ENCODE peak calls at places on chromosomes 3 and 15, in seven cellular contexts. One of them, this sample, is unnamed.

GRCh38 chr15:56759450-56759845 is 26.1 kb upstream of the ZNF280D start:
- DNase-seq in choroid plexus epithelial cell: peak
- DNase-seq in endodermal cell: no peak
- DNase-seq in left lung: no peak
- DNase-seq in NB4: no peak
- DNase-seq in fibroblast of pulmonary artery: peak
- DNase-seq in activated CD8-positive, alpha-beta T cell treated with anti-CD3 and anti-CD28 coated beads for 36 hours: no peak
- DNase-seq in this sample: no peak

GRCh38 chr3:161423911-161424522 is 52.7 kb upstream of the SPTSSB start:
- DNase-seq in left lung: no peak
- DNase-seq in NB4: peak
- DNase-seq in endodermal cell: no peak
- DNase-seq in fibroblast of pulmonary artery: peak
- DNase-seq in activated CD8-positive, alpha-beta T cell treated with anti-CD3 and anti-CD28 coated beads for 36 hours: no peak
- DNase-seq in choroid plexus epithelial cell: peak
- DNase-seq in this sample: no peak

GRCh38 chr3:181327349-181327748 is 337.8 kb upstream of the DNAJC19 start:
- DNase-seq in endodermal cell: peak
- DNase-seq in NB4: no peak
- DNase-seq in activated CD8-positive, alpha-beta T cell treated with anti-CD3 and anti-CD28 coated beads for 36 hours: no peak
- DNase-seq in left lung: no peak
- DNase-seq in fibroblast of pulmonary artery: no peak
- DNase-seq in choroid plexus epithelial cell: no peak
- DNase-seq in this sample: no peak

GRCh38 chr3:159234306-159234705 is 432.5 kb downstream of the MFSD1 start:
- DNase-seq in fibroblast of pulmonary artery: peak
- DNase-seq in NB4: no peak
- DNase-seq in endodermal cell: no peak
- DNase-seq in left lung: no peak
- DNase-seq in choroid plexus epithelial cell: peak
- DNase-seq in activated CD8-positive, alpha-beta T cell treated with anti-CD3 and anti-CD28 coated beads for 36 hours: no peak
- DNase-seq in this sample: no peak

GRCh38 chr3:49674491-49674983 is 386 bp downstream of the APEH start:
- DNase-seq in NB4: no peak
- DNase-seq in activated CD8-positive, alpha-beta T cell treated with anti-CD3 and anti-CD28 coated beads for 36 hours: peak
- DNase-seq in fibroblast of pulmonary artery: no peak
- DNase-seq in left lung: no peak
- DNase-seq in choroid plexus epithelial cell: no peak
- DNase-seq in endodermal cell: no peak
- DNase-seq in this sample: no peak

GRCh38 chr3:142501004-142501926 is 53.4 kb upstream of the XRN1 start:
- DNase-seq in endodermal cell: no peak
- DNase-seq in left lung: no peak
- DNase-seq in choroid plexus epithelial cell: peak
- DNase-seq in activated CD8-positive, alpha-beta T cell treated with anti-CD3 and anti-CD28 coated beads for 36 hours: no peak
- DNase-seq in fibroblast of pulmonary artery: peak
- DNase-seq in NB4: no peak
- DNase-seq in this sample: no peak

GRCh38 chr3:49840371-49840770 is 16.0 kb downstream of the TRAIP start:
- DNase-seq in endodermal cell: no peak
- DNase-seq in left lung: no peak
- DNase-seq in activated CD8-positive, alpha-beta T cell treated with anti-CD3 and anti-CD28 coated beads for 36 hours: no peak
- DNase-seq in fibroblast of pulmonary artery: peak
- DNase-seq in choroid plexus epithelial cell: peak
- DNase-seq in NB4: no peak
- DNase-seq in this sample: no peak

GRCh38 chr15:69060041-69060481 is 45.6 kb downstream of the NOX5 start:
- DNase-seq in left lung: no peak
- DNase-seq in fibroblast of pulmonary artery: no peak
- DNase-seq in NB4: no peak
- DNase-seq in activated CD8-positive, alpha-beta T cell treated with anti-CD3 and anti-CD28 coated beads for 36 hours: no peak
- DNase-seq in choroid plexus epithelial cell: no peak
- DNase-seq in endodermal cell: peak
- DNase-seq in this sample: no peak

GRCh38 chr15:52440414-52440813 is 88.3 kb downstream of the MYO5A start:
- DNase-seq in activated CD8-positive, alpha-beta T cell treated with anti-CD3 and anti-CD28 coated beads for 36 hours: peak
- DNase-seq in endodermal cell: no peak
- DNase-seq in NB4: peak
- DNase-seq in choroid plexus epithelial cell: no peak
- DNase-seq in left lung: no peak
- DNase-seq in fibroblast of pulmonary artery: no peak
- DNase-seq in this sample: no peak

GRCh38 chr15:31499236-31499952 is 172.8 kb downstream of the KLF13 start:
- DNase-seq in choroid plexus epithelial cell: no peak
- DNase-seq in fibroblast of pulmonary artery: no peak
- DNase-seq in left lung: no peak
- DNase-seq in activated CD8-positive, alpha-beta T cell treated with anti-CD3 and anti-CD28 coated beads for 36 hours: no peak
- DNase-seq in endodermal cell: no peak
- DNase-seq in NB4: no peak
- DNase-seq in this sample: no peak

GRCh38 chr3:72977060-72977459 is 19.6 kb upstream of the PPP4R2 start:
- DNase-seq in fibroblast of pulmonary artery: peak
- DNase-seq in left lung: no peak
- DNase-seq in endodermal cell: no peak
- DNase-seq in activated CD8-positive, alpha-beta T cell treated with anti-CD3 and anti-CD28 coated beads for 36 hours: no peak
- DNase-seq in NB4: peak
- DNase-seq in choroid plexus epithelial cell: peak
- DNase-seq in this sample: no peak

GRCh38 chr3:14319654-14320182 is 82.7 kb upstream of the SLC6A6 start:
- DNase-seq in left lung: no peak
- DNase-seq in endodermal cell: peak
- DNase-seq in choroid plexus epithelial cell: peak
- DNase-seq in NB4: peak
- DNase-seq in activated CD8-positive, alpha-beta T cell treated with anti-CD3 and anti-CD28 coated beads for 36 hours: peak
- DNase-seq in fibroblast of pulmonary artery: peak
- DNase-seq in this sample: no peak

GRCh38 chr3:177102526-177102925 is 94.8 kb downstream of the TBL1XR1 start:
- DNase-seq in choroid plexus epithelial cell: peak
- DNase-seq in activated CD8-positive, alpha-beta T cell treated with anti-CD3 and anti-CD28 coated beads for 36 hours: no peak
- DNase-seq in NB4: no peak
- DNase-seq in fibroblast of pulmonary artery: peak
- DNase-seq in endodermal cell: no peak
- DNase-seq in left lung: no peak
- DNase-seq in this sample: no peak

GRCh38 chr3:105398407-105398806 is 31.7 kb downstream of the ALCAM start:
- DNase-seq in left lung: no peak
- DNase-seq in endodermal cell: no peak
- DNase-seq in fibroblast of pulmonary artery: no peak
- DNase-seq in choroid plexus epithelial cell: no peak
- DNase-seq in activated CD8-positive, alpha-beta T cell treated with anti-CD3 and anti-CD28 coated beads for 36 hours: no peak
- DNase-seq in NB4: no peak
- DNase-seq in this sample: no peak

GRCh38 chr3:113271189-113271588 is 59.8 kb downstream of the BOC start:
- DNase-seq in NB4: no peak
- DNase-seq in fibroblast of pulmonary artery: no peak
- DNase-seq in activated CD8-positive, alpha-beta T cell treated with anti-CD3 and anti-CD28 coated beads for 36 hours: no peak
- DNase-seq in endodermal cell: no peak
- DNase-seq in choroid plexus epithelial cell: no peak
- DNase-seq in left lung: no peak
- DNase-seq in this sample: no peak

GRCh38 chr3:114290911-114291901 is 2.6 kb upstream of the TIGIT start:
- DNase-seq in fibroblast of pulmonary artery: peak
- DNase-seq in left lung: no peak
- DNase-seq in endodermal cell: peak
- DNase-seq in NB4: peak
- DNase-seq in choroid plexus epithelial cell: peak
- DNase-seq in activated CD8-positive, alpha-beta T cell treated with anti-CD3 and anti-CD28 coated beads for 36 hours: peak
- DNase-seq in this sample: peak

GRCh38 chr15:38238311-38238710 is 14.3 kb upstream of the SPRED1 start:
- DNase-seq in left lung: no peak
- DNase-seq in choroid plexus epithelial cell: no peak
- DNase-seq in fibroblast of pulmonary artery: no peak
- DNase-seq in activated CD8-positive, alpha-beta T cell treated with anti-CD3 and anti-CD28 coated beads for 36 hours: no peak
- DNase-seq in endodermal cell: no peak
- DNase-seq in NB4: no peak
- DNase-seq in this sample: no peak

GRCh38 chr3:178454714-178455113 is 81.5 kb upstream of the KCNMB2 start:
- DNase-seq in fibroblast of pulmonary artery: peak
- DNase-seq in choroid plexus epithelial cell: peak
- DNase-seq in left lung: peak
- DNase-seq in NB4: no peak
- DNase-seq in activated CD8-positive, alpha-beta T cell treated with anti-CD3 and anti-CD28 coated beads for 36 hours: no peak
- DNase-seq in endodermal cell: no peak
- DNase-seq in this sample: no peak

GRCh38 chr3:175082631-175083030 is 223.5 kb downstream of the NAALADL2 start:
- DNase-seq in fibroblast of pulmonary artery: no peak
- DNase-seq in NB4: no peak
- DNase-seq in endodermal cell: no peak
- DNase-seq in left lung: no peak
- DNase-seq in choroid plexus epithelial cell: no peak
- DNase-seq in activated CD8-positive, alpha-beta T cell treated with anti-CD3 and anti-CD28 coated beads for 36 hours: no peak
- DNase-seq in this sample: no peak

GRCh38 chr15:51048308-51048707 is 46.4 kb downstream of the TNFAIP8L3 start:
- DNase-seq in left lung: no peak
- DNase-seq in choroid plexus epithelial cell: no peak
- DNase-seq in endodermal cell: no peak
- DNase-seq in fibroblast of pulmonary artery: no peak
- DNase-seq in activated CD8-positive, alpha-beta T cell treated with anti-CD3 and anti-CD28 coated beads for 36 hours: no peak
- DNase-seq in NB4: peak
- DNase-seq in this sample: no peak

GRCh38 chr15:60633426-60633968 is 154.6 kb upstream of the ICE2 start:
- DNase-seq in NB4: no peak
- DNase-seq in left lung: no peak
- DNase-seq in choroid plexus epithelial cell: no peak
- DNase-seq in fibroblast of pulmonary artery: no peak
- DNase-seq in endodermal cell: no peak
- DNase-seq in activated CD8-positive, alpha-beta T cell treated with anti-CD3 and anti-CD28 coated beads for 36 hours: no peak
- DNase-seq in this sample: no peak

GRCh38 chr3:122356402-122356801 is 26.6 kb downstream of the MIX23 start:
- DNase-seq in left lung: no peak
- DNase-seq in activated CD8-positive, alpha-beta T cell treated with anti-CD3 and anti-CD28 coated beads for 36 hours: peak
- DNase-seq in choroid plexus epithelial cell: peak
- DNase-seq in fibroblast of pulmonary artery: peak
- DNase-seq in NB4: peak
- DNase-seq in endodermal cell: peak
- DNase-seq in this sample: no peak

DNA sequence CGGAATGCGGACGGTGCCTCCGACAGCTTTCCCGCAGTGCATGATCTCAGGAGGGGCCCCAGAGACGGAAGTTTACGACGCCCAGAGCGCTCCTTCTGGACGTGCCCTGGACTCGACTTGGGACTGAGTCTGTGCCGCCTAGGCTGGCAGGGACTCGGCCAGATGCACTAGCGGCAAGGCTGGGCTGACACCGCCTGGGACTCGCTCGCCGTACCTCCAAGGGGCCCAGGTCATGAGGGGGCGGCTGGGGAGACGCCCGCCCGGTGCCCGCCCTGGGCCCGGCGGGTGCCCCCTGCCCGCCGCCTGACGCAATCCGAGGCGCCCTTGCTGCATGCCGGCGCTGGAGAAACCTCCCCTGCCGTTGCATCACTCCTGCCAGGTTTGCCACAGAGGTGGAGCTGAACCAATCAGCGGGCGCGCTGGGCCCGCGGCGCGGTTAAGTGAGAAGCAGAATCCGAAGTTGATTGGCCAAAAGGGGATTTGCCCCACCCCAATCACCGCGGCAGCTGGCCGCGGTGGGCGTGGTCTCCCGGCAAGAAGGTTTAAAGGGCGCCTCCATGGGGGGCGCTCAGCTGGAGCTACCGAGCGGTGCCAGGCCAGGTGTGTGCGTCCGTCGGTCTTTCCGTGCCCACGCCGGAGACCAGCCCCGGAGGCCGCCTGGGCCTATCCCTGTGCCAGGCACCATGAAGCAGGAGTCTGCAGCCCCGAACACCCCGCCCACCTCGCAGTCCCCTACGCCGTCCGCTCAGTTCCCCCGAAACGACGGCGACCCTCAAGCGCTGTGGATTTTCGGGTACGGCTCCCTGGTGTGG is at the start of gene CHAC1:
- DNase-seq in choroid plexus epithelial cell: peak
- DNase-seq in activated CD8-positive, alpha-beta T cell treated with anti-CD3 and anti-CD28 coated beads for 36 hours: peak
- DNase-seq in fibroblast of pulmonary artery: peak
- DNase-seq in endodermal cell: peak
- DNase-seq in left lung: peak
- DNase-seq in NB4: peak
- DNase-seq in this sample: peak
- TF ChIP-seq CTCF in choroid plexus epithelial cell: no peak
- TF ChIP-seq CTCF in activated CD8-positive, alpha-beta T cell treated with anti-CD3 and anti-CD28 coated beads for 36 hours: no peak
- TF ChIP-seq CTCF in fibroblast of pulmonary artery: no peak
- TF ChIP-seq CTCF in endodermal cell: peak
- TF ChIP-seq CTCF in left lung: no peak
- TF ChIP-seq CTCF in NB4: no peak
- TF ChIP-seq CTCF in this sample: no peak

GRCh38 chr15:24678485-24678884 is 2.9 kb downstream of the NPAP1 start:
- DNase-seq in activated CD8-positive, alpha-beta T cell treated with anti-CD3 and anti-CD28 coated beads for 36 hours: no peak
- DNase-seq in left lung: no peak
- DNase-seq in endodermal cell: peak
- DNase-seq in NB4: peak
- DNase-seq in fibroblast of pulmonary artery: no peak
- DNase-seq in choroid plexus epithelial cell: no peak
- DNase-seq in this sample: no peak
- TF ChIP-seq CTCF in activated CD8-positive, alpha-beta T cell treated with anti-CD3 and anti-CD28 coated beads for 36 hours: no peak
- TF ChIP-seq CTCF in left lung: no peak
- TF ChIP-seq CTCF in endodermal cell: peak
- TF ChIP-seq CTCF in NB4: peak
- TF ChIP-seq CTCF in fibroblast of pulmonary artery: no peak
- TF ChIP-seq CTCF in choroid plexus epithelial cell: no peak
- TF ChIP-seq CTCF in this sample: no peak

DNA sequence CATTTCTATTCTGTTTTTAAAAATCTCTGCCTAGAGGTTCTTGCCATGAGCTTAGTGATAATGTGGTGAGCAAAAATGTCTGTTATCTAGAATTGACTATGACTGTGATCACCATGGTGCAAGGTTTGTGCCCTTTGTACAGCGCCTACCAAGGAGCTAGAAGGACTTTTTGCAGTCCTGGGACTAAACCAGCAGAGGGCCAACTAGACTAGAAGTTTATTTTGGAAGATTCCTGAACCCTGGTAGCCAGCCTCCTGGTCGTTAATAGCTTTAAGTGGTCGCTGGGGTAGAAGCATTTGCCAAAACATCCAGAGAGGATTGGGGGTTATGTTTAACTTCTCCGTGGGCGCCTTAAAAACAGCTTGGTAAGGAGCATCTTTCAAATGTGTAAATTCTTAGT is 7.8 kb downstream of the SCG5 start:
- DNase-seq in left lung: no peak
- DNase-seq in NB4: peak
- DNase-seq in fibroblast of pulmonary artery: peak
- DNase-seq in choroid plexus epithelial cell: peak
- DNase-seq in activated CD8-positive, alpha-beta T cell treated with anti-CD3 and anti-CD28 coated beads for 36 hours: no peak
- DNase-seq in endodermal cell: peak
- DNase-seq in this sample: no peak
- TF ChIP-seq CTCF in left lung: no peak
- TF ChIP-seq CTCF in NB4: peak
- TF ChIP-seq CTCF in fibroblast of pulmonary artery: peak
- TF ChIP-seq CTCF in choroid plexus epithelial cell: peak
- TF ChIP-seq CTCF in activated CD8-positive, alpha-beta T cell treated with anti-CD3 and anti-CD28 coated beads for 36 hours: no peak
- TF ChIP-seq CTCF in endodermal cell: peak
- TF ChIP-seq CTCF in this sample: no peak

DNA sequence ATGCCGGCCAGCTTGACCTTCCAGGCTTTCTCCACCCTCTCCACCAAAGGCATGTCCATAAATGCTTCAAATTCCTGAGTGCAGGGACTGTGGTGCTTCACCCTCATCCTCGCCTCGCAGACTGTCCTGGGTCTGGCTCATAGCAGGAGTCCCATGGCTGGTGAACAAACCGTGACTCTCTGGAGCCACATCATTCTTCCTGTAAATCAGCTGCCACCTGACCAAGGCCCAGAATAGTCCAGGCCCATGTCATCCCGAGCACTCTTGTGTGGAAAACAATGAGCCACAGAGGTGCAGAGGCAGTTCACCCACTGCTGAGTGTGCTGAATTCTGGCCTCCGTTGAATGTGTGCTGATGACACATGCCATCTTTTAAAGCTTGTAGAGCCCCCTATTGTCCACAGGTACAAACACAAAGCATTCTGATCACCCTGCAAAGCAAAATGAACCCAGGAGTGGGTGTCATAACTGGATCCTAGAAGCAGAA is 68.6 kb downstream of the ABHD5 start:
- DNase-seq in NB4: peak
- DNase-seq in fibroblast of pulmonary artery: peak
- DNase-seq in endodermal cell: peak
- DNase-seq in choroid plexus epithelial cell: peak
- DNase-seq in left lung: no peak
- DNase-seq in activated CD8-positive, alpha-beta T cell treated with anti-CD3 and anti-CD28 coated beads for 36 hours: peak
- DNase-seq in this sample: no peak
- TF ChIP-seq CTCF in NB4: no peak
- TF ChIP-seq CTCF in fibroblast of pulmonary artery: peak
- TF ChIP-seq CTCF in endodermal cell: peak
- TF ChIP-seq CTCF in choroid plexus epithelial cell: peak
- TF ChIP-seq CTCF in left lung: no peak
- TF ChIP-seq CTCF in activated CD8-positive, alpha-beta T cell treated with anti-CD3 and anti-CD28 coated beads for 36 hours: peak
- TF ChIP-seq CTCF in this sample: no peak